ENCODE peak calls at places on chromosomes 13 and 19, in five cellular contexts. C is lower lobe of right lung, X is adrenal gland, S is esophagus squamous epithelium, W is K562. K is an unnamed sample. For H3K4me1, the result is how much of the 10 kb centered on the place peaks cover.

GRCh38 chr13:46831588-46832194 is 34.7 kb upstream of the ESD start:
- DNase-seq in C (no peak), X (peak), S (no peak), W (peak), K (no peak)

GRCh38 chr19:12034196-12034595 is 1.3 kb downstream of the ZNF433 start:
- DNase-seq in C (no peak), X (no peak), S (no peak), W (no peak), K (no peak)

GRCh38 chr19:44111910-44112463 is 1.2 kb upstream of the ZNF225 start:
- DNase-seq in C (no peak), X (peak), S (no peak), W (peak), K (no peak)

GRCh38 chr19:45349430-45349941 is 8.9 kb downstream of the KLC3 start:
- DNase-seq in C (no peak), X (no peak), S (no peak), W (no peak), K (no peak)

GRCh38 chr13:35594096-35594495 is 117.6 kb upstream of the MAB21L1 start:
- DNase-seq in C (no peak), X (no peak), S (no peak), W (no peak), K (no peak)

GRCh38 chr19:31160346-31160926 is 188.8 kb downstream of the TSHZ3 start:
- DNase-seq in C (no peak), X (no peak), S (no peak), W (no peak), K (no peak)

GRCh38 chr13:20729633-20730585 is 26.4 kb downstream of the IL17D start:
- DNase-seq in C (no peak), X (no peak), S (no peak), W (no peak), K (no peak)

GRCh38 chr19:45215391-45216191 is 29.6 kb downstream of the EXOC3L2 start:
- DNase-seq in C (peak), X (peak), S (no peak), W (no peak), K (no peak)

GRCh38 chr13:91349992-91350911 is 2.8 kb downstream of the MIR17HG start:
- DNase-seq in C (no peak), X (no peak), S (no peak), W (no peak), K (no peak)

GRCh38 chr19:12984683-12985048 is 10.6 kb upstream of the NFIX start:
- DNase-seq in C (no peak), X (no peak), S (no peak), W (no peak), K (no peak)

GRCh38 chr13:43023244-43023931 is at the start of gene DNAJC15:
- DNase-seq in C (peak), X (peak), S (peak), W (peak), K (peak)
- TF ChIP-seq CTCF in C (peak), X (no peak), S (no peak), W (no peak), K (no peak)

DNA sequence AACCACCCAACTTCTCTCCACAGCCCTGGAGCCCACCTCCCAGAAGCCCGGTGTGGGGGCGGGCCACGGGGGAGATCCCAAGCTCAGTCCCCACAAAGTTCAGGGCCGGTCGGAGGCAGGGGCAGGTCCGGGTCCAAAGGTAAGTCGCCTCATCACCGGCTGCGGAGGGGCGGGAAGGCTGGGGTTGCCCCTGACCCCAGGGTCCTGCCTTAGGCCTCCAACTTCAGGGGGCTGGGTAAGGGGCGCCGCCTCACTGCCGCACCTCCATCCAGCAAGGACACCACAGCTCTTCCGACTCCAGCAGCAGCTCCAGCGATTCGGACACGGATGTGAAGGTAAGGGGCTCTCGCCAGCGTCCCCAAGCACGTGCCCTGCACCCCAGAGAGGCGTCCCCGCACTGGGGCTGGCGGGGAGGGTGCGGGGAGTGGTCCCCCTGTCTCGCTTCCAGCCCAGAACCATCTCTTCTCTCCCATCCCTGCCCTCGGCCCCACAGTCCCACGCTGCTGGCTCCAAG is 358 bp downstream of the C19orf33 start:
- DNase-seq in C (no peak), X (no peak), S (no peak), W (no peak), K (no peak)
- H3K4me3 ChIP-seq in C (peak), X (no peak), S (peak), W (no peak), K (no peak)

GRCh38 chr19:41521860-41522555 is 54.0 kb upstream of the CEACAM21 start:
- DNase-seq in C (peak), X (no peak), S (no peak), W (no peak), K (no peak)
- H3K4me1 ChIP-seq in C (under half), X (under half), S (under half), W (under half), K (under half)

DNA sequence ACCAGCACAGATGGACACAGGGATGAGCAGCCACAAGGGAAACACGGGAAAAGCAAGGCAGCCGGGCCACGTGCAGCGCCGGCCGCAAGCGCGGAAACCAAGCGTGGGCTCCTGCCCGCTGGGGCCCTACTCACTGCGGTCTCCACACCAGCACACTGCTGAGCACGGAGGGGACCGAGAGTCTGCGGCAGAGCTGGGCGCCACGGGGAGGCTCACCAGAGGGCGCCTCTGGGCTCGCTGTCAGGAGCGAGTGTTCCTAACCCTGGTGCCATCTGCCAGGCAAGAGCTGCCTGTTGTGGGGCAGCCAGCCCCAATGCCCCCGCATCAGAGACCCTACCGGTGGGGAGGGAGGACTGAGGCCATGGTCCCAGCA is 26.5 kb downstream of the MPND start:
- DNase-seq in C (peak), X (peak), S (no peak), W (no peak), K (no peak)
- TF ChIP-seq CTCF in C (peak), X (peak), S (peak), W (peak), K (peak)

GRCh38 chr19:18850560-18851375 is 19.0 kb downstream of the UPF1 start:
- DNase-seq in C (no peak), X (peak), S (no peak), W (no peak), K (no peak)
- H3K4me3 ChIP-seq in C (no peak), X (no peak), S (no peak), W (no peak), K (no peak)

DNA sequence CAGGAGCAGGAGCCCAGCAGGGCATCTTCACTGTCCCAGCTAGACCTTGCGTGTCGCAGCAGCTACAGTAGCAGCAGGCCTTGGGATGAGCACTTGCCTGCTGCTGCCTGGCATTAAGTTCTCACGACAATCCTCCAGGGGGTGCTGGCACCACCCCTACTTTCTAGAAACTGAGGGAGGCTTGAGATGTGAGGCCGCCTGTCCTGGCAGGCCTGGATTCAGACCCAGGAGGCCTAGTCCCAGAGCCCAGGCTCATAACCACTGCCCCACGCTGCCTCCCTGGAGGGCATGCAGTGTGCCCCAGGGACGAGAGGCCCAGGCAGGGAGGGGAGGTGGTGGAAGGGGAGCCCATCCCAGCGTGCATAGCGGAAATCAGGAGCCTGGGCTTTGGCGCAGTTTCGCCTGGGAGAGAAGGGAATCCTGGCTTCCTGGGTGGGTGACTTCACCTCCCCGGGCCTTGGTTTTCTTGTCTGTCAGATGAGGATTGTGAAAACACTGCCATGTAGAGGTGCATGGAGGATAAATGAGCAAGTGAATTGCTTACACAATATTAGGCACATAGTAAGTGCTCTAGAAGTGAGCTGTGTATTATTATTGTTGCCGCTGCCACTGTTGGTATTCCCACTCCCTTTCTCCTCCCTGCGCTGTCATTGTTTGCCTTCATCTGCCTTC is 26.1 kb downstream of the PPP5C start:
- DNase-seq in C (no peak), X (peak), S (no peak), W (no peak), K (no peak)
- H3K4me1 ChIP-seq in C (under half), X (under half), S (half or more), W (under half), K (under half)

DNA sequence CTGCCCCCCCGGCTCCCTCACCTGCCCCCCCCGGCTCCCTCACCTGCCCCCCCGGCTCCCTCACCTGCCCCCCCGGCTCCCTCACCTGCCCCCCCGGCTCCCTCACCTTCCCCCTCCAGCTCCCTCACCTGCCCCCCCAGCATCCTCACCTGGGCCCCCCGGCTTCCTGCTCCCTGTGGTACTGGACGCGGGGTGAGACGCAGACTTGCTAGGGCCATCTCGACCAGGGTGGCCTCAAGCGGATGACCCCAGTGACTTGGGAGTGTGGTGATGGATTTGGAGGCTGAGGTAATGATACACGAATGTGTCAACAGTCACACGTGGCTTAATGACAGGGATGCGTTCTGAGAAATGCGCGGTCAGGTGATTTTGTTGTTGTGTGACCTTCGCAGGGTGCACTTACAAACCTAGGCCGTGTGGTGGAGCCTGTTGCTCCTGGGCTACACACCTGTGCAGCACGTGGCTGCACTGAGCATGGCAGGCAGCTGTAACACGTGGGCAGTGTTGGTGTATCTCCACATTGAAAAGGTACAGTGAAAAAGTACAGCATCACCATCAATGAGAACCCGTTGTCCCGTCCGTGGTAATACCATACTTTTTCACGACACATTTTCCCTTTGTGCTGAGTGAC is 197.8 kb downstream of the TEX29 start:
- DNase-seq in C (no peak), X (no peak), S (no peak), W (no peak), K (no peak)
- TF ChIP-seq CTCF in C (no peak), X (no peak), S (peak), W (no peak), K (no peak)

DNA sequence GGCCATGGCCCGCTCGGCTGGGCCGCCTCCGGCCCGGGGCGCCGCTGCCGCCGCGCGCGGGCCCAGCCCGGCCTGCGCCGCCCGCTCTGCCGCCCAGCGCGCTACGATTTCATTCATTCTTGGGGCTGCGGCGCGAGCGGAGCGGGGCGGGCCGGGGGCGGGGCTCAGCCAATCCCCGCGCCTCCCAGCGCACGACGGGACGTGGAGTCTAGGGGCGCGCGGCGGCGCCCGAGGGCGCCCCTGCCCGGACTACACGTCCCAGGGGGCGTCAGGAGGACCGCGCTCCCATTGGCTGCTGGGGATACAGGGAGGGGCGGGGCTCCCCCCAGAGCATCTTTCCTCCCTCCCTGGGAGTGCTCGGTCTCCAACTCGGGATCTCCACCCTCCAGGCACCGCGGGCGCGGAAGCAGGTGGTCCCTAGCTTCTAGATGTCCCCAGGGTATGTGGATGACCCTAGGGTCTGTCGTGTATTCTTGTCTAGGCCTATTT is 5.6 kb upstream of the DPF1 start:
- DNase-seq in C (no peak), X (peak), S (no peak), W (peak), K (no peak)
- H3K4me3 ChIP-seq in C (no peak), X (no peak), S (peak), W (no peak), K (peak)

K was measured in ascending aorta.